ENCODE peak calls at places on chromosomes 11 and 22, in five cellular contexts. T, Y, Z, D and S are unnamed samples.

GRCh38 chr22:36548606-36549005 is 19.6 kb upstream of the EIF3D start:
- DNase-seq in T (no peak), Y (no peak), Z (no peak), D (no peak), S (no peak)

GRCh38 chr11:44961894-44962293 is 11.2 kb upstream of the TP53I11 start:
- DNase-seq in T (no peak), Y (no peak), Z (no peak), D (no peak), S (no peak)

GRCh38 chr11:131618203-131618602 is 247.8 kb downstream of the NTM start:
- DNase-seq in T (no peak), Y (no peak), Z (no peak), D (no peak), S (no peak)

GRCh38 chr22:42931421-42932196 is 74.5 kb upstream of the ARFGAP3 start:
- DNase-seq in T (no peak), Y (no peak), Z (no peak), D (no peak), S (no peak)

GRCh38 chr11:6443269-6444003 is 2.6 kb upstream of the HPX start:
- DNase-seq in T (peak; percentile 74), Y (peak; percentile 37), Z (no peak), D (no peak), S (peak; percentile 55)

GRCh38 chr11:102637731-102638130 is 12.6 kb upstream of the MMP20 start:
- DNase-seq in T (peak; percentile 11), Y (no peak), Z (no peak), D (no peak), S (no peak)

GRCh38 chr11:85822814-85823213 is 11.9 kb upstream of the SYTL2 start:
- DNase-seq in T (no peak), Y (no peak), Z (no peak), D (no peak), S (no peak)

GRCh38 chr11:114764563-114764962 is 86.2 kb downstream of the NXPE2 start:
- DNase-seq in T (no peak), Y (no peak), Z (no peak), D (no peak), S (no peak)

GRCh38 chr11:32884770-32885384 is 7.7 kb upstream of the QSER1 start:
- DNase-seq in T (peak; percentile 42), Y (no peak), Z (no peak), D (no peak), S (no peak)

GRCh38 chr11:21736404-21736803 is 456.5 kb upstream of the ANO5 start:
- DNase-seq in T (no peak), Y (no peak), Z (no peak), D (no peak), S (no peak)

GRCh38 chr11:67507242-67507890 is 596 bp downstream of the CDK2AP2 start:
- DNase-seq in T (peak; percentile 81), Y (peak; percentile 18), Z (no peak), D (no peak), S (peak; percentile 93)

GRCh38 chr11:66268953-66269906 is 791 bp downstream of the RAB1B start:
- DNase-seq in T (peak; percentile 59), Y (no peak), Z (peak; percentile 70), D (no peak), S (no peak)

GRCh38 chr22:35219012-35219411 is 38.3 kb upstream of the HMGXB4 start:
- DNase-seq in T (no peak), Y (no peak), Z (no peak), D (no peak), S (no peak)

GRCh38 chr11:69524991-69525411 is 43.5 kb downstream of the LINC01488 start:
- DNase-seq in T (no peak), Y (no peak), Z (no peak), D (no peak), S (no peak)

GRCh38 chr22:22960307-22960706 is 72.7 kb downstream of the IGLL5 start:
- DNase-seq in T (no peak), Y (no peak), Z (no peak), D (no peak), S (no peak)

GRCh38 chr22:45970709-45971388 is 6.1 kb downstream of the WNT7B start:
- DNase-seq in T (no peak), Y (no peak), Z (no peak), D (no peak), S (no peak)

GRCh38 chr11:10899542-10899830 is 41.6 kb upstream of the ZBED5 start:
- DNase-seq in T (peak; percentile 62), Y (no peak), Z (peak; percentile 64), D (no peak), S (peak; percentile 56)

GRCh38 chr11:69718147-69718546 is 14.3 kb upstream of the FGF19 start:
- DNase-seq in T (peak; percentile 71), Y (no peak), Z (no peak), D (no peak), S (no peak)

GRCh38 chr11:73950869-73951710 is at the start of gene DNAJB13:
- DNase-seq in T (peak; percentile 52), Y (no peak), Z (no peak), D (no peak), S (no peak)

GRCh38 chr11:75767228-75767572 is 1.4 kb upstream of the DGAT2 start:
- DNase-seq in T (no peak), Y (no peak), Z (no peak), D (no peak), S (no peak)

GRCh38 chr22:25448435-25449051 is 115.9 kb upstream of the GRK3 start:
- DNase-seq in T (peak; percentile 30), Y (peak; percentile 10), Z (no peak), D (no peak), S (peak; percentile 20)

GRCh38 chr11:66360406-66361073 is 11.0 kb downstream of the SLC29A2 start:
- DNase-seq in T (no peak), Y (no peak), Z (no peak), D (no peak), S (no peak)

GRCh38 chr11:108616549-108616948 is 23.0 kb upstream of the EXPH5 start:
- DNase-seq in T (peak; percentile 16), Y (no peak), Z (no peak), D (no peak), S (no peak)

GRCh38 chr11:72321381-72321996 is 77.5 kb upstream of the PHOX2A start:
- DNase-seq in T (no peak), Y (no peak), Z (no peak), D (no peak), S (no peak)

GRCh38 chr11:64132388-64132771 is 33.5 kb downstream of the MACROD1 start:
- DNase-seq in T (no peak), Y (no peak), Z (no peak), D (no peak), S (no peak)

GRCh38 chr11:61297741-61298140 is 2.6 kb upstream of the VWCE start:
- DNase-seq in T (no peak), Y (no peak), Z (no peak), D (no peak), S (no peak)

GRCh38 chr11:3123761-3124733 is 41.1 kb downstream of the OSBPL5 start:
- DNase-seq in T (peak; percentile 42), Y (no peak), Z (peak; percentile 79), D (no peak), S (peak; percentile 80)

GRCh38 chr11:124302756-124303155 is 11.0 kb downstream of the OR8D1 start:
- DNase-seq in T (no peak), Y (no peak), Z (no peak), D (no peak), S (no peak)

GRCh38 chr11:34439521-34440258 is 956 bp downstream of the CAT start:
- DNase-seq in T (no peak), Y (no peak), Z (no peak), D (no peak), S (peak; percentile 43)

GRCh38 chr11:62905927-62906531 is 15.1 kb downstream of the CHRM1 start:
- DNase-seq in T (peak; percentile 90), Y (peak; percentile 65), Z (peak; percentile 74), D (peak; percentile 12), S (peak; percentile 86)

GRCh38 chr22:36129985-36130384 is 30.6 kb downstream of the APOL3 start:
- DNase-seq in T (no peak), Y (no peak), Z (no peak), D (no peak), S (no peak)

GRCh38 chr11:44744160-44744559 is 17.4 kb downstream of the TSPAN18 start:
- DNase-seq in T (no peak), Y (no peak), Z (no peak), D (no peak), S (no peak)

GRCh38 chr22:47292546-47293320 is 530.3 kb downstream of the TBC1D22A start:
- DNase-seq in T (no peak), Y (no peak), Z (no peak), D (no peak), S (no peak)

GRCh38 chr11:87604350-87604749 is 566.6 kb downstream of the TMEM135 start:
- DNase-seq in T (no peak), Y (no peak), Z (no peak), D (no peak), S (no peak)

GRCh38 chr11:87602776-87603175 is 565.0 kb downstream of the TMEM135 start:
- DNase-seq in T (no peak), Y (no peak), Z (no peak), D (no peak), S (no peak)

GRCh38 chr11:87600938-87601337 is 563.2 kb downstream of the TMEM135 start:
- DNase-seq in T (no peak), Y (no peak), Z (no peak), D (no peak), S (no peak)

GRCh38 chr11:87603887-87604286 is 566.2 kb downstream of the TMEM135 start:
- DNase-seq in T (no peak), Y (no peak), Z (no peak), D (no peak), S (no peak)
- H3K4me1 ChIP-seq in T (no peaks in the 10 kb centered on the region), Y (no peaks in the 10 kb centered on the region), Z (no peaks in the 10 kb centered on the region), D (no peaks in the 10 kb centered on the region), S (no peaks in the 10 kb centered on the region)

DNA sequence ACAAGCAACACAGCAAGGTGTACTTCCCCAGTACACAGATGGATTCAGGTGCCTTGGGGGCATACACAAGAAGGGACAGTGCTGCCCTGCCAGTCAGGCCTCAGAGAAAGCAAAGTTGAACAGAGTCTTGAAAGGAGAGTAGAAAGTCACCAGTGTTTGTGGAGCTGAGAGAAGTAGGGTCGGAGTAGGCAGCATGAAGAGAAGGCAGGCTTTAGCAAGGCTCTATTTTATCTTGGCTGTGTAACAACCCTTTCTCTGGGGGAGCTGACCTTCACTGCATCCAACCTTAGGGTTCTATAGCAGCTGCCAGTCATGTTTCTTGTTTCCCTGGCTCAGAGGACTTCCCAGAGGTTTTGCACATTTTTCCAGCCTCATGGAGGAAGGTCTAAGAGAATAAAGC is 77.4 kb upstream of the BLID start:
- DNase-seq in T (no peak), Y (no peak), Z (no peak), D (no peak), S (no peak)
- H3K4me1 ChIP-seq in T (no peaks in the 10 kb centered on the region), Y (no peaks in the 10 kb centered on the region), Z (no peaks in the 10 kb centered on the region), D (no peaks in the 10 kb centered on the region), S (no peaks in the 10 kb centered on the region)

GRCh38 chr11:118907051-118907748 is 18.5 kb downstream of the BCL9L start:
- DNase-seq in T (peak; percentile 88), Y (peak; percentile 77), Z (peak; percentile 85), D (no peak), S (peak; percentile 94)
- H3K4me1 ChIP-seq in T (peaks cover 45% of the 10 kb centered on the region), Y (peaks cover 48% of the 10 kb centered on the region), Z (peaks cover 38% of the 10 kb centered on the region), D (peaks cover 49% of the 10 kb centered on the region), S (peaks cover 20% of the 10 kb centered on the region)

GRCh38 chr22:31286360-31287255 is 5.7 kb downstream of the PIK3IP1 start:
- DNase-seq in T (no peak), Y (peak; percentile 64), Z (no peak), D (peak; percentile 24), S (peak; percentile 45)
- H3K4me1 ChIP-seq in T (peaks cover 21% of the 10 kb centered on the region), Y (peaks cover 88% of the 10 kb centered on the region), Z (peaks cover 28% of the 10 kb centered on the region), D (peaks cover 41% of the 10 kb centered on the region), S (no peaks in the 10 kb centered on the region)